ENCODE peak calls at places on chromosome 1, in seven cellular contexts. C, O, Z, Y, N, G and K are unnamed samples.

GRCh38 chr1:25902462-25902861 is 3.8 kb downstream of the STMN1 start:
- DNase-seq in C (no peak), O (no peak), Z (no peak), Y (no peak), N (no peak), G (no peak), K (no peak)

GRCh38 chr1:180994262-180994661 is 28.4 kb downstream of the STX6 start:
- DNase-seq in C (no peak), O (peak; percentile 5), Z (no peak), Y (no peak), N (no peak), G (no peak), K (no peak)

GRCh38 chr1:39788758-39789570 is at the start of gene BMP8B:
- DNase-seq in C (no peak), O (peak; percentile 50), Z (no peak), Y (peak; percentile 70), N (peak; percentile 45), G (peak; percentile 43), K (no peak)

GRCh38 chr1:25256578-25257129 is 9.4 kb upstream of the RSRP1 start:
- DNase-seq in C (no peak), O (no peak), Z (no peak), Y (no peak), N (no peak), G (no peak), K (no peak)

GRCh38 chr1:30521261-30521865 is 202.0 kb downstream of the MATN1 start:
- DNase-seq in C (no peak), O (no peak), Z (no peak), Y (no peak), N (no peak), G (peak; percentile 13), K (no peak)

GRCh38 chr1:17232759-17233661 is 15.9 kb upstream of the PADI3 start:
- DNase-seq in C (no peak), O (peak; percentile 99), Z (no peak), Y (no peak), N (no peak), G (no peak), K (no peak)

GRCh38 chr1:177811461-177811860 is 158.4 kb downstream of the SEC16B start:
- DNase-seq in C (no peak), O (no peak), Z (no peak), Y (no peak), N (no peak), G (no peak), K (no peak)

GRCh38 chr1:20009212-20009611 is 29.8 kb upstream of the PLA2G2A start:
- DNase-seq in C (no peak), O (no peak), Z (no peak), Y (no peak), N (no peak), G (no peak), K (no peak)

GRCh38 chr1:81254068-81254467 is 546.7 kb upstream of the ADGRL2 start:
- DNase-seq in C (no peak), O (no peak), Z (no peak), Y (no peak), N (no peak), G (no peak), K (no peak)

GRCh38 chr1:64909021-64909420 is 57.3 kb downstream of the JAK1 start:
- DNase-seq in C (no peak), O (no peak), Z (no peak), Y (no peak), N (no peak), G (no peak), K (no peak)

GRCh38 chr1:57198912-57199311 is 224.9 kb downstream of the DAB1 start:
- DNase-seq in C (no peak), O (no peak), Z (no peak), Y (no peak), N (no peak), G (no peak), K (no peak)

GRCh38 chr1:88983791-88984552 is 8.5 kb downstream of the KYAT3 start:
- DNase-seq in C (peak; percentile 46), O (peak; percentile 65), Z (no peak), Y (no peak), N (no peak), G (no peak), K (no peak)

GRCh38 chr1:229101475-229101874 is 169.4 kb upstream of the RAB4A start:
- DNase-seq in C (no peak), O (no peak), Z (no peak), Y (no peak), N (no peak), G (no peak), K (no peak)

GRCh38 chr1:203017707-203018106 is 8.6 kb upstream of the PPFIA4 start:
- DNase-seq in C (no peak), O (no peak), Z (no peak), Y (no peak), N (no peak), G (no peak), K (no peak)

GRCh38 chr1:226371049-226371694 is 36.7 kb downstream of the PARP1 start:
- DNase-seq in C (no peak), O (no peak), Z (no peak), Y (no peak), N (no peak), G (no peak), K (no peak)

GRCh38 chr1:104195395-104195794 is 445.7 kb downstream of the AMY1C start:
- DNase-seq in C (no peak), O (peak; percentile 28), Z (no peak), Y (no peak), N (no peak), G (no peak), K (no peak)

GRCh38 chr1:66764994-66765578 is 12.8 kb downstream of the DYNLT5 start:
- DNase-seq in C (peak; percentile 28), O (peak; percentile 55), Z (peak; percentile 18), Y (no peak), N (peak; percentile 23), G (peak; percentile 21), K (peak; percentile 53)

GRCh38 chr1:179743679-179744400 is 749 bp downstream of the FAM163A start:
- DNase-seq in C (no peak), O (no peak), Z (no peak), Y (no peak), N (no peak), G (no peak), K (peak; percentile 14)

GRCh38 chr1:19416919-19417441 is 68.4 kb downstream of the CAPZB start:
- DNase-seq in C (no peak), O (no peak), Z (no peak), Y (no peak), N (no peak), G (no peak), K (no peak)

GRCh38 chr1:58143972-58144752 is 402.4 kb downstream of the OMA1 start:
- DNase-seq in C (no peak), O (no peak), Z (no peak), Y (no peak), N (no peak), G (no peak), K (no peak)

GRCh38 chr1:56551691-56552090 is 27.7 kb downstream of the PLPP3 start:
- DNase-seq in C (no peak), O (peak; percentile 18), Z (no peak), Y (no peak), N (no peak), G (no peak), K (no peak)

GRCh38 chr1:58041621-58042020 is 504.9 kb downstream of the OMA1 start:
- DNase-seq in C (no peak), O (peak; percentile 81), Z (no peak), Y (no peak), N (no peak), G (no peak), K (no peak)

GRCh38 chr1:153527023-153527724 is 8.6 kb downstream of the S100A6 start:
- DNase-seq in C (no peak), O (no peak), Z (no peak), Y (no peak), N (no peak), G (no peak), K (no peak)

GRCh38 chr1:95186149-95186548 is 47.9 kb upstream of the RWDD3 start:
- DNase-seq in C (no peak), O (no peak), Z (no peak), Y (no peak), N (no peak), G (no peak), K (no peak)

GRCh38 chr1:91018006-91018405 is 3.8 kb downstream of the ZNF644 start:
- DNase-seq in C (no peak), O (no peak), Z (no peak), Y (no peak), N (no peak), G (no peak), K (no peak)

GRCh38 chr1:112383759-112384370 is 12.1 kb upstream of the CTTNBP2NL start:
- DNase-seq in C (no peak), O (no peak), Z (no peak), Y (no peak), N (no peak), G (no peak), K (no peak)